ENCODE peak calls at places on chromosomes 2 and 18, in five cellular contexts. One of them, this sample, is unnamed.
A peak's percentile ranks its signal among the peaks of the same experiment; 100 is the strongest.

GRCh38 chr2:97748397-97748796 is 35.0 kb downstream of the ZAP70 start:
- DNase-seq in heart right ventricle: peak; percentile 59
- DNase-seq in astrocyte of the spinal cord: no peak
- DNase-seq in tibial artery: no peak
- DNase-seq in EL: no peak
- DNase-seq in this sample: no peak

GRCh38 chr2:130947967-130948366 is 111.3 kb downstream of the ARHGEF4 start:
- DNase-seq in EL: no peak
- DNase-seq in astrocyte of the spinal cord: no peak
- DNase-seq in tibial artery: no peak
- DNase-seq in heart right ventricle: no peak
- DNase-seq in this sample: no peak

GRCh38 chr2:101967826-101968498 is 23.8 kb upstream of the IL1R2 start:
- DNase-seq in tibial artery: no peak
- DNase-seq in EL: peak; percentile 33
- DNase-seq in astrocyte of the spinal cord: no peak
- DNase-seq in heart right ventricle: no peak
- DNase-seq in this sample: no peak

GRCh38 chr2:44524347-44524926 is 162.7 kb downstream of the CAMKMT start:
- DNase-seq in tibial artery: no peak
- DNase-seq in heart right ventricle: no peak
- DNase-seq in EL: no peak
- DNase-seq in astrocyte of the spinal cord: no peak
- DNase-seq in this sample: no peak

GRCh38 chr2:236054661-236055060 is 113.5 kb downstream of the GBX2 start:
- DNase-seq in tibial artery: no peak
- DNase-seq in astrocyte of the spinal cord: no peak
- DNase-seq in EL: no peak
- DNase-seq in heart right ventricle: no peak
- DNase-seq in this sample: peak; percentile 29

GRCh38 chr2:105537466-105537865 is 138.6 kb upstream of the FHL2 start:
- DNase-seq in tibial artery: no peak
- DNase-seq in heart right ventricle: no peak
- DNase-seq in astrocyte of the spinal cord: no peak
- DNase-seq in EL: no peak
- DNase-seq in this sample: no peak

GRCh38 chr18:36572135-36572856 is 256.5 kb downstream of the TPGS2 start:
- DNase-seq in tibial artery: no peak
- DNase-seq in EL: peak; percentile 59
- DNase-seq in astrocyte of the spinal cord: peak; percentile 71
- DNase-seq in heart right ventricle: no peak
- DNase-seq in this sample: no peak

GRCh38 chr2:20453087-20453486 is 6.2 kb downstream of the RHOB start:
- DNase-seq in tibial artery: peak; percentile 29
- DNase-seq in astrocyte of the spinal cord: no peak
- DNase-seq in EL: no peak
- DNase-seq in heart right ventricle: no peak
- DNase-seq in this sample: no peak

GRCh38 chr18:46281185-46282176 is 177.3 kb downstream of the HAUS1 start:
- DNase-seq in heart right ventricle: peak; percentile 57
- DNase-seq in EL: peak; percentile 75
- DNase-seq in astrocyte of the spinal cord: peak; percentile 81
- DNase-seq in tibial artery: no peak
- DNase-seq in this sample: peak; percentile 70

GRCh38 chr2:72162574-72162973 is 14.9 kb upstream of the CYP26B1 start:
- DNase-seq in heart right ventricle: no peak
- DNase-seq in EL: no peak
- DNase-seq in tibial artery: no peak
- DNase-seq in astrocyte of the spinal cord: no peak
- DNase-seq in this sample: no peak

GRCh38 chr2:157107877-157108276 is 149.6 kb upstream of the GALNT5 start:
- DNase-seq in tibial artery: no peak
- DNase-seq in astrocyte of the spinal cord: peak; percentile 74
- DNase-seq in heart right ventricle: no peak
- DNase-seq in EL: peak; percentile 19
- DNase-seq in this sample: peak; percentile 10

GRCh38 chr2:203453858-203454451 is 81.1 kb downstream of the RAPH1 start:
- DNase-seq in astrocyte of the spinal cord: peak; percentile 61
- DNase-seq in EL: peak; percentile 62
- DNase-seq in heart right ventricle: peak; percentile 36
- DNase-seq in tibial artery: no peak
- DNase-seq in this sample: no peak

GRCh38 chr2:207285451-207285771 is 119.7 kb upstream of the KLF7 start:
- DNase-seq in heart right ventricle: no peak
- DNase-seq in EL: no peak
- DNase-seq in astrocyte of the spinal cord: no peak
- DNase-seq in tibial artery: no peak
- DNase-seq in this sample: no peak

GRCh38 chr2:226130192-226130591 is 669.4 kb downstream of the IRS1 start:
- DNase-seq in astrocyte of the spinal cord: peak; percentile 34
- DNase-seq in heart right ventricle: no peak
- DNase-seq in tibial artery: no peak
- DNase-seq in EL: no peak
- DNase-seq in this sample: no peak

GRCh38 chr2:65367517-65367916 is 64.9 kb downstream of the SPRED2 start:
- DNase-seq in EL: peak; percentile 98
- DNase-seq in heart right ventricle: no peak
- DNase-seq in astrocyte of the spinal cord: peak; percentile 96
- DNase-seq in tibial artery: no peak
- DNase-seq in this sample: peak; percentile 98

GRCh38 chr2:113079123-113079522 is 11.4 kb downstream of the IL1F10 start:
- DNase-seq in astrocyte of the spinal cord: no peak
- DNase-seq in EL: no peak
- DNase-seq in heart right ventricle: no peak
- DNase-seq in tibial artery: no peak
- DNase-seq in this sample: peak; percentile 64

GRCh38 chr2:85439111-85439477 is 20.6 kb downstream of the SH2D6 start:
- DNase-seq in tibial artery: no peak
- DNase-seq in astrocyte of the spinal cord: no peak
- DNase-seq in heart right ventricle: no peak
- DNase-seq in EL: no peak
- DNase-seq in this sample: no peak

GRCh38 chr2:231519975-231520555 is 10.2 kb downstream of the NMUR1 start:
- DNase-seq in astrocyte of the spinal cord: no peak
- DNase-seq in heart right ventricle: no peak
- DNase-seq in tibial artery: peak; percentile 53
- DNase-seq in EL: no peak
- DNase-seq in this sample: no peak

GRCh38 chr2:45005261-45006002 is 3.8 kb downstream of the SIX2 start:
- DNase-seq in EL: no peak
- DNase-seq in heart right ventricle: no peak
- DNase-seq in astrocyte of the spinal cord: no peak
- DNase-seq in tibial artery: no peak
- DNase-seq in this sample: no peak

GRCh38 chr2:178829299-178829698 is 22.1 kb upstream of the TTN start:
- DNase-seq in astrocyte of the spinal cord: peak; percentile 31
- DNase-seq in heart right ventricle: no peak
- DNase-seq in EL: no peak
- DNase-seq in tibial artery: no peak
- DNase-seq in this sample: no peak

GRCh38 chr2:27735263-27735904 is 36.1 kb upstream of the MRPL33 start:
- DNase-seq in astrocyte of the spinal cord: peak; percentile 51
- DNase-seq in tibial artery: peak; percentile 90
- DNase-seq in heart right ventricle: peak; percentile 88
- DNase-seq in EL: peak; percentile 70
- DNase-seq in this sample: peak; percentile 81

GRCh38 chr2:11505652-11506610 is 27.9 kb upstream of the GREB1 start:
- DNase-seq in astrocyte of the spinal cord: no peak
- DNase-seq in tibial artery: no peak
- DNase-seq in EL: peak; percentile 8
- DNase-seq in heart right ventricle: no peak
- DNase-seq in this sample: peak; percentile 45

GRCh38 chr18:49658871-49659378 is 97.1 kb downstream of the LIPG start:
- DNase-seq in tibial artery: no peak
- DNase-seq in EL: no peak
- DNase-seq in astrocyte of the spinal cord: no peak
- DNase-seq in heart right ventricle: no peak
- DNase-seq in this sample: no peak

GRCh38 chr2:217645891-217646290 is 356.9 kb downstream of the TNS1 start:
- DNase-seq in EL: peak; percentile 61
- DNase-seq in astrocyte of the spinal cord: no peak
- DNase-seq in tibial artery: no peak
- DNase-seq in heart right ventricle: no peak
- DNase-seq in this sample: no peak

GRCh38 chr2:127707890-127708648 is 6.8 kb downstream of the SFT2D3 start:
- DNase-seq in heart right ventricle: no peak
- DNase-seq in astrocyte of the spinal cord: peak; percentile 41
- DNase-seq in EL: no peak
- DNase-seq in tibial artery: no peak
- DNase-seq in this sample: no peak

GRCh38 chr2:190216829-190217228 is 102.8 kb downstream of the HIBCH start:
- DNase-seq in tibial artery: no peak
- DNase-seq in EL: peak; percentile 2
- DNase-seq in heart right ventricle: no peak
- DNase-seq in astrocyte of the spinal cord: peak; percentile 11
- DNase-seq in this sample: peak; percentile 1